ENCODE peak calls at places on chromosomes 12 and 14, in eight cellular contexts. G is AG09309, X is brain microvascular endothelial cell, F is psoas muscle, W is fibroblast of the aortic adventitia, N is breast epithelium, S is cardiac fibroblast, I is A549. V is an unnamed sample.

GRCh38 chr12:6062427-6063378 is 61.8 kb downstream of the VWF start:
- DNase-seq in G (no peak), X (no peak), F (no peak), W (peak; percentile 58), N (no peak), S (peak; percentile 62), I (peak; percentile 59), V (no peak)

GRCh38 chr12:4287325-4288290 is 14.0 kb downstream of the CCND2 start:
- DNase-seq in G (no peak), X (no peak), F (no peak), W (no peak), N (no peak), S (no peak), I (no peak), V (no peak)

GRCh38 chr14:67486890-67487289 is 1.6 kb downstream of the TMEM229B start:
- DNase-seq in G (no peak), X (no peak), F (no peak), W (no peak), N (no peak), S (no peak), I (no peak), V (no peak)

GRCh38 chr12:4763549-4763948 is 43.3 kb downstream of the GALNT8 start:
- DNase-seq in G (no peak), X (no peak), F (no peak), W (no peak), N (no peak), S (no peak), I (peak; percentile 66), V (no peak)

GRCh38 chr12:95380997-95381786 is 92.8 kb upstream of the METAP2 start:
- DNase-seq in G (no peak), X (no peak), F (no peak), W (peak; percentile 64), N (no peak), S (peak; percentile 61), I (no peak), V (no peak)

GRCh38 chr14:102749833-102750775 is 27.1 kb upstream of the TRAF3 start:
- DNase-seq in G (no peak), X (no peak), F (no peak), W (no peak), N (no peak), S (no peak), I (no peak), V (no peak)

GRCh38 chr12:103727638-103728037 is 113.4 kb downstream of the NT5DC3 start:
- DNase-seq in G (no peak), X (no peak), F (no peak), W (no peak), N (no peak), S (no peak), I (no peak), V (no peak)

GRCh38 chr14:35534130-35534883 is at the start of gene INSM2:
- DNase-seq in G (no peak), X (no peak), F (peak; percentile 36), W (peak; percentile 1), N (no peak), S (peak; percentile 10), I (peak; percentile 62), V (no peak)

GRCh38 chr12:70883855-70884254 is 36.7 kb downstream of the PTPRR start:
- DNase-seq in G (no peak), X (no peak), F (no peak), W (no peak), N (no peak), S (no peak), I (no peak), V (no peak)

DNA sequence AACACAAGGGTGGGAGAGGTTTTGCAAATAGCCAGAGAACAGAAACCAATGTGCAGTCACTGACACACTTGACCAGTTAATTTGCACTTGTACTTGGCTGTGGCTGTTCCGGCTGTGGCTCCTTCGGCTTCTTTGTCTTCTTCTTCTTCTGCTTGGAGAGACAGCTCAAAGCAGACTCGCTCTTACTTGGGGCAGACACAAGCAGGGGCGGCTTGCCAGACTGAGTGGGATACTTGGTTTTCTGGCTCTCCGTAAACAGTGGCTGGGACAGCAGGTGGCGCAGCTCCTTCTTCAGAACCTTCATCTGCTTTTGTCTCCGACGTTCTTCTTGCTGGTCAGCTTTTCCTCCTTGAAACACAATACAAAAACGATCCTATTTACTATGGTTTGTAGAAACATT is 25.0 kb downstream of the OTUB2 start:
- DNase-seq in G (no peak), X (peak; percentile 34), F (no peak), W (peak; percentile 67), N (peak; percentile 50), S (peak; percentile 69), I (peak; percentile 41), V (no peak)
- TF ChIP-seq CTCF in G (peak; percentile 50), X (peak; percentile 74), F (peak; percentile 22), W (peak; percentile 61), N (no peak), S (peak; percentile 51), I (peak; percentile 46), V (peak; percentile 34)

DNA sequence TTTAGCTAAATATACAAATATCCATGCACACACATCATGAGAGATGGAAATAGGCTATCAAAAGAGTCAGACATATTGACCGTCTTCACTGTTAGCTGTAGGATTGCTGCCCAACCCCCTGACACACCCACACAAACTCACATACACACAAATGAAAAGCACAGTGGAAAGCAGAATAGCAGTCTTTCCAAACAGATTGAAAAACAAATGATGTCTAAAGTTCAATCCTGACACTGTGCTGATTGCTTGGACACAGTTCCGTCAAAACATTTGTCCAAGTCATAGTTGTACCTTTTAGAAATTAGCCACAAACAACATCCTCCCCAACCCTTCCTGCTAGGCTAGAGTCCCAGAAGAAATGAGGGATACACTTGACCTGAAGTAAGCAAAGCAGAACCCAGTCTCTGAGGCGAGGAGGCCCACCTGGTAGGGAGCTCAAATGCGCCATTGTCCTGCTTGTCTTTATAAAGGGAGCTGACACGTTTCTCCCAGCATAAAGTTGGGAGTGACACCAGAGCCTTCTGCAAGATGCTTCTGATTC is at the start of gene PRH2:
- DNase-seq in G (no peak), X (no peak), F (no peak), W (no peak), N (no peak), S (no peak), I (no peak), V (no peak)
- H3K4me3 ChIP-seq in G (no peak within 1 kb of the TSS), X (no peak within 1 kb of the TSS), F (no peak within 1 kb of the TSS), W (no peak within 1 kb of the TSS), N (no peak within 1 kb of the TSS), S (no peak within 1 kb of the TSS), I (no peak within 1 kb of the TSS), V (no peak within 1 kb of the TSS)

DNA sequence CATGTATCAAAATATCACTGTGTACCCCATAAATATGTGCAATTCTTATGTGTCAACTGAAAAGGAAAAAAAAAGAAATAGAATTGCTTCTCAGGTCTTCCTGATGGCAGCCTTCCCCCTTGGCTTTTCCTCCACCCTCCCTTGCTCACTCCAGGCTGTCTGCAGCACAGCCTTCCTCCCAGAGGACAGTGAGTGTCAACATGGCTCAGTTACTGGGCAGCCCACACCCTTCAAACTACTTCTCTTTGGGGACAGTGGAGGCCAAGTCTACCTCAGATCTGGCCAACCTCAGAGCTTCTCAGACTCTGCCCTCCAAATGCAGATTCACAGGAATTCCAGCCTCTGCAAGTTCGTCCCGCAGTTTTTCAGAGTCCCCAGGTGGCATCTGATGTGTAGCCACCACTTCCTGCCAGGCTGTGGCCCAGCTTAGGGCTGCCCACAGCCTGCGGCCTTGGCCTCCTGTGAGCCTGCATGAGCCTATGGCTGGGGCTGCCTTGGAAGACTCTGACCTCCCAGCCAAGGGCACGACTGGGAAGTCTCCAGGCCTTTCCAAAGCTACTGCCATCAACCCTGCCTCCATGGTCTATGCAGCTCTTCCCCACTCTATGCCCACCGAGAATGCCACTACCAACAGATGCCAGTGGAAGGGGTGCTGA is 148.0 kb upstream of the PWP1 start:
- DNase-seq in G (no peak), X (no peak), F (no peak), W (peak; percentile 15), N (no peak), S (no peak), I (no peak), V (no peak)
- TF ChIP-seq CTCF in G (no peak), X (no peak), F (no peak), W (no peak), N (no peak), S (no peak), I (no peak), V (no peak)

GRCh38 chr12:130952106-130952505 is 1.6 kb upstream of the ADGRD1 start:
- DNase-seq in G (no peak), X (no peak), F (no peak), W (no peak), N (no peak), S (no peak), I (no peak), V (no peak)

GRCh38 chr12:130952545-130952954 is 1.2 kb upstream of the ADGRD1 start:
- DNase-seq in G (no peak), X (no peak), F (no peak), W (no peak), N (no peak), S (no peak), I (no peak), V (no peak)

GRCh38 chr12:130955238-130955816 is 1.6 kb downstream of the ADGRD1 start:
- DNase-seq in G (no peak), X (no peak), F (no peak), W (no peak), N (no peak), S (no peak), I (no peak), V (no peak)

GRCh38 chr12:130954544-130954831 is 781 bp downstream of the ADGRD1 start:
- DNase-seq in G (no peak), X (no peak), F (no peak), W (no peak), N (no peak), S (no peak), I (no peak), V (no peak)

DNA sequence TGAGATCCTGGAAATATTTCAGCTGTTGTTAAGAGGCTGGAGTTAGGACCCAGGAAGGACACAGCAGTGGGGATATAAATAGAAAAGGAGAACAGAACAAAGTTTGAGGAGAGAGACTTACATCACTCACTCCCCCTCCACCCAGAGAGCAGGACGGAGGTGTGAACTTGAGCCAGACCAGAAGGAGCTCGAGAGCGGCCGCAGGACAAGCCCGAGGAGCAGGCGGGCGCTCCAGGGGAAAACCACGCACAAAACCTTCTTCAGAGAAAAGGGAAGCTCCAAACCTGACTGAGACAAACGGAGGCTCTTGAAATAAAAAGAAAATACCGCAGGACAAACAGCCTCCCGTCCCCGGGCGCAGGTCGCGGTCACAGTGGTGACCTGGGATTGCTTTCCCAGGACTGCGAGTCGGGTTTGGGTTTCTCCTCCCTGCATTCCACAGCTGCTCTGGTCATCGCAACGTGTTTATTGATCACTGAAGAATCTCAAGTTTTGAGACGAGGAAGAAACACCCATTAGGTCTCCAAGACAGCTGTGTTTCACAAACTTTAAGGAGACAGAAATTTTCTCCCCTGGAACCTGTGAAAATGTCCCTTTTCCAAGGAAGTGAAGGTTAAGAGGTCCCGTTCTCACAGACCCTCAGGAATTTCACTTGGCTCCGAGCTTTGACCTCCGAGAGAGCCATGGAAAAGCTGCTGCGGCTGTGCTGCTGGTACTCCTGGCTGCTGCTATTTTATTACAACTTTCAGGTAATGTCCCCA is at the start of gene ADGRD1:
- DNase-seq in G (no peak), X (no peak), F (peak; percentile 80), W (peak; percentile 62), N (no peak), S (peak; percentile 65), I (peak; percentile 25), V (no peak)
- H3K4me3 ChIP-seq in G (no peak within 1 kb of the TSS), X (no peak within 1 kb of the TSS), F (peak within 1 kb of the TSS; percentile 67), W (peak within 1 kb of the TSS; percentile 63), N (peak within 1 kb of the TSS; percentile 65), S (no peak within 1 kb of the TSS), I (peak within 1 kb of the TSS; percentile 17), V (no peak within 1 kb of the TSS)

GRCh38 chr12:65728913-65729793 is 95.1 kb upstream of the HMGA2 start:
- DNase-seq in G (no peak), X (no peak), F (no peak), W (no peak), N (no peak), S (peak; percentile 16), I (no peak), V (no peak)
- TF ChIP-seq CTCF in G (no peak), X (peak; percentile 20), F (no peak), W (no peak), N (no peak), S (no peak), I (no peak), V (no peak)